ENCODE peak calls at places on chromosomes 12 and 14, in five cellular contexts. One of them, this sample, is unnamed. For H3K4me1 and H3K9me3, the result is how much of the 10 kb centered on the place peaks cover.

GRCh38 chr14:99737451-99737951 is 53.4 kb downstream of the CYP46A1 start:
- DNase-seq in astrocyte: no peak
- DNase-seq in lung: peak
- DNase-seq in adipocyte: peak
- DNase-seq in CD8-positive, alpha-beta T cell: no peak
- DNase-seq in this sample: no peak

GRCh38 chr12:121245951-121246350 is 36.0 kb downstream of the P2RX4 start:
- DNase-seq in astrocyte: no peak
- DNase-seq in lung: no peak
- DNase-seq in adipocyte: no peak
- DNase-seq in CD8-positive, alpha-beta T cell: no peak
- DNase-seq in this sample: no peak

GRCh38 chr14:52430474-52430873 is 116.4 kb downstream of the PTGER2 start:
- DNase-seq in astrocyte: no peak
- DNase-seq in lung: no peak
- DNase-seq in adipocyte: no peak
- DNase-seq in CD8-positive, alpha-beta T cell: no peak
- DNase-seq in this sample: no peak

GRCh38 chr14:52051861-52052260 is 17.0 kb downstream of the NID2 start:
- DNase-seq in astrocyte: peak
- DNase-seq in lung: no peak
- DNase-seq in adipocyte: no peak
- DNase-seq in CD8-positive, alpha-beta T cell: no peak
- DNase-seq in this sample: no peak

GRCh38 chr12:124653169-124653931 is 85.9 kb upstream of the NCOR2 start:
- DNase-seq in astrocyte: no peak
- DNase-seq in lung: no peak
- DNase-seq in adipocyte: no peak
- DNase-seq in CD8-positive, alpha-beta T cell: no peak
- DNase-seq in this sample: no peak

GRCh38 chr12:131455218-131455506 is 255.7 kb upstream of the SFSWAP start:
- DNase-seq in astrocyte: no peak
- DNase-seq in lung: no peak
- DNase-seq in adipocyte: no peak
- DNase-seq in CD8-positive, alpha-beta T cell: no peak
- DNase-seq in this sample: peak

GRCh38 chr14:68535404-68536024 is 257.4 kb downstream of the ZFP36L1 start:
- DNase-seq in astrocyte: peak
- DNase-seq in lung: no peak
- DNase-seq in adipocyte: peak
- DNase-seq in CD8-positive, alpha-beta T cell: no peak
- DNase-seq in this sample: no peak

GRCh38 chr14:39267592-39268112 is 33.9 kb downstream of the MIA2 start:
- DNase-seq in astrocyte: no peak
- DNase-seq in lung: no peak
- DNase-seq in adipocyte: peak
- DNase-seq in CD8-positive, alpha-beta T cell: peak
- DNase-seq in this sample: no peak

GRCh38 chr12:50933459-50934124 is 18.8 kb upstream of the HIGD1C start:
- DNase-seq in astrocyte: no peak
- DNase-seq in lung: no peak
- DNase-seq in adipocyte: no peak
- DNase-seq in CD8-positive, alpha-beta T cell: no peak
- DNase-seq in this sample: no peak

GRCh38 chr14:73802431-73803188 is 49.0 kb upstream of the PTGR2 start:
- DNase-seq in astrocyte: no peak
- DNase-seq in lung: no peak
- DNase-seq in adipocyte: no peak
- DNase-seq in CD8-positive, alpha-beta T cell: no peak
- DNase-seq in this sample: no peak

GRCh38 chr12:28938581-28939301 is 210.3 kb upstream of the FAR2 start:
- DNase-seq in astrocyte: no peak
- DNase-seq in lung: no peak
- DNase-seq in adipocyte: no peak
- DNase-seq in CD8-positive, alpha-beta T cell: no peak
- DNase-seq in this sample: no peak

GRCh38 chr12:15757553-15758255 is 31.5 kb downstream of the EPS8 start:
- DNase-seq in astrocyte: peak
- DNase-seq in lung: no peak
- DNase-seq in adipocyte: peak
- DNase-seq in CD8-positive, alpha-beta T cell: no peak
- DNase-seq in this sample: no peak

GRCh38 chr12:7321624-7322023 is 17.8 kb downstream of the ACSM4 start:
- DNase-seq in astrocyte: no peak
- DNase-seq in lung: no peak
- DNase-seq in adipocyte: no peak
- DNase-seq in CD8-positive, alpha-beta T cell: no peak
- DNase-seq in this sample: no peak

GRCh38 chr12:54036620-54037359 is 3.9 kb downstream of the HOXC5 start:
- DNase-seq in astrocyte: no peak
- DNase-seq in lung: no peak
- DNase-seq in adipocyte: no peak
- DNase-seq in CD8-positive, alpha-beta T cell: no peak
- DNase-seq in this sample: peak

GRCh38 chr12:76558684-76559276 is 791 bp downstream of the OSBPL8 start:
- DNase-seq in astrocyte: peak
- DNase-seq in lung: peak
- DNase-seq in adipocyte: peak
- DNase-seq in CD8-positive, alpha-beta T cell: peak
- DNase-seq in this sample: peak

GRCh38 chr14:76599141-76599540 is 162.1 kb upstream of the VASH1 start:
- DNase-seq in astrocyte: no peak
- DNase-seq in lung: no peak
- DNase-seq in adipocyte: no peak
- DNase-seq in CD8-positive, alpha-beta T cell: no peak
- DNase-seq in this sample: no peak

GRCh38 chr14:22508150-22508457 is 80.9 kb downstream of the DAD1 start:
- DNase-seq in astrocyte: no peak
- DNase-seq in lung: no peak
- DNase-seq in adipocyte: no peak
- DNase-seq in CD8-positive, alpha-beta T cell: no peak
- DNase-seq in this sample: no peak
- H3K4me1 ChIP-seq in astrocyte: under half
- H3K4me1 ChIP-seq in lung: under half
- H3K4me1 ChIP-seq in adipocyte: under half
- H3K4me1 ChIP-seq in CD8-positive, alpha-beta T cell: half or more
- H3K4me1 ChIP-seq in this sample: under half

DNA sequence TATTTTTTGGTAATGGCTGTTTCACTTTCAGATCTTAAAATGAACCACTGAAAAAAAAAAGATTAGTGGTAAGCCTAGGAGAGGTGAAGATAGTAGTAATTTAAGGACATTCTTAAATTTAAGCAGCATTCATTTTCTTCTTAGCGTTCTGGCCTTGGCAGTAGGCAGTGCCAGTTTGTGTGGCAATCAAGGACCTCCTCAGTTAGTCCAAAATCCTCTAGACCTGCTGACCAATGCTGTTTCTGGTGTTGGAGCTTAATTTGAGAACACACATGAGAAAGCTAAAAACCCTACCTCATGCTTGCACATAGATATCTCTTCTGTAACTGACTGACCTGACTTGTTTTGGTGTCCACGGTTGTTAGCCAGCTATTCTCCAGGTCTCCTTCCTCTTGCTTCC is 219.8 kb upstream of the RGS6 start:
- DNase-seq in astrocyte: no peak
- DNase-seq in lung: no peak
- DNase-seq in adipocyte: no peak
- DNase-seq in CD8-positive, alpha-beta T cell: no peak
- DNase-seq in this sample: no peak
- H3K9me3 ChIP-seq in astrocyte: under half
- H3K9me3 ChIP-seq in lung: under half
- H3K9me3 ChIP-seq in adipocyte: under half
- H3K9me3 ChIP-seq in CD8-positive, alpha-beta T cell: under half
- H3K9me3 ChIP-seq in this sample: under half

GRCh38 chr12:103599274-103599673 is 12.2 kb downstream of the STAB2 start:
- DNase-seq in astrocyte: no peak
- DNase-seq in lung: no peak
- DNase-seq in adipocyte: no peak
- DNase-seq in CD8-positive, alpha-beta T cell: no peak
- DNase-seq in this sample: no peak

GRCh38 chr12:103596981-103597380 is 9.9 kb downstream of the STAB2 start:
- DNase-seq in astrocyte: no peak
- DNase-seq in lung: no peak
- DNase-seq in adipocyte: no peak
- DNase-seq in CD8-positive, alpha-beta T cell: no peak
- DNase-seq in this sample: no peak

DNA sequence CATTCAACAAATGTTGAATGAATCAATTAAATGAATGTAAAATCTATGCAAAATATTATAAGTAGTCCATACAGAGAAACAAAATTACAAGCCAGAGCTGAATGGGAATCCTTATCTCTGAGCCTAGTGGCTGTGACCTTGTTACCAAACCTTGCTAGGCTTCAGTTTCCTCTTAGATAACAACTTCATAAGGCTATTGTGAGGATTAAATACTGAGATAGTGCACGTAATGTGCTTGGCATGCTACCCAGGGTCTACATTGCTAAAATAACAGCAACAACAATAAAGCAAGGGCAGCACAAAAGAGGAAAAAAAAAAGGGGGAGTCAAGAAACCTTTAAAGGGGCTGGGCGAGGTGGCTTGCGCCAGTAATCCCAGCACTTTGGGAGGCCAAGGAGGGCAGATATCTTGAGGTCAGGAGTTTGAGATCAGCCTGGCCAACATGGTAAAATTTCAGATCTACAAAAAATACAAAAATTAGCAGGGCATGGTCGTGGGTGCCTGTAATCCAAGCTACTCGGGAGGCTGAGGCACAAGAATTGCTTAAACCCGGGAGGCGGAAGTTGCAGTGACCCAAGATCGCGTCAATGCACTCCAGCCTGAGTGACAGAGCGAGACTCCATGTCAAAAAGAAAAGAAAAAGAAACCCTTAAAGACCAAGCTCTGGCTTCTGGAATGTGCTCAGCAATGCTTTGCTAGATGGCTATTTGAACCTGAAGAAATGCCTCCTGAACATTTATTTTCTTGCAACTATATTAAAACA is 14.1 kb downstream of the STAB2 start:
- DNase-seq in astrocyte: no peak
- DNase-seq in lung: no peak
- DNase-seq in adipocyte: no peak
- DNase-seq in CD8-positive, alpha-beta T cell: no peak
- DNase-seq in this sample: no peak
- H3K4me1 ChIP-seq in astrocyte: under half
- H3K4me1 ChIP-seq in lung: under half
- H3K4me1 ChIP-seq in adipocyte: under half
- H3K4me1 ChIP-seq in CD8-positive, alpha-beta T cell: under half
- H3K4me1 ChIP-seq in this sample: under half

GRCh38 chr12:48473061-48473460 is 702 bp downstream of the ANP32D start:
- DNase-seq in astrocyte: no peak
- DNase-seq in lung: no peak
- DNase-seq in adipocyte: no peak
- DNase-seq in CD8-positive, alpha-beta T cell: no peak
- DNase-seq in this sample: no peak

GRCh38 chr12:48472259-48472658 is at the start of gene ANP32D:
- DNase-seq in astrocyte: no peak
- DNase-seq in lung: no peak
- DNase-seq in adipocyte: no peak
- DNase-seq in CD8-positive, alpha-beta T cell: no peak
- DNase-seq in this sample: no peak
- H3K9me3 ChIP-seq in astrocyte: under half
- H3K9me3 ChIP-seq in lung: under half
- H3K9me3 ChIP-seq in adipocyte: under half
- H3K9me3 ChIP-seq in CD8-positive, alpha-beta T cell: under half
- H3K9me3 ChIP-seq in this sample: under half

GRCh38 chr14:24279301-24280186 is 8.1 kb upstream of the RABGGTA start:
- DNase-seq in astrocyte: no peak
- DNase-seq in lung: no peak
- DNase-seq in adipocyte: no peak
- DNase-seq in CD8-positive, alpha-beta T cell: peak
- DNase-seq in this sample: peak
- H3K4me1 ChIP-seq in astrocyte: under half
- H3K4me1 ChIP-seq in lung: under half
- H3K4me1 ChIP-seq in adipocyte: under half
- H3K4me1 ChIP-seq in CD8-positive, alpha-beta T cell: under half
- H3K4me1 ChIP-seq in this sample: under half

DNA sequence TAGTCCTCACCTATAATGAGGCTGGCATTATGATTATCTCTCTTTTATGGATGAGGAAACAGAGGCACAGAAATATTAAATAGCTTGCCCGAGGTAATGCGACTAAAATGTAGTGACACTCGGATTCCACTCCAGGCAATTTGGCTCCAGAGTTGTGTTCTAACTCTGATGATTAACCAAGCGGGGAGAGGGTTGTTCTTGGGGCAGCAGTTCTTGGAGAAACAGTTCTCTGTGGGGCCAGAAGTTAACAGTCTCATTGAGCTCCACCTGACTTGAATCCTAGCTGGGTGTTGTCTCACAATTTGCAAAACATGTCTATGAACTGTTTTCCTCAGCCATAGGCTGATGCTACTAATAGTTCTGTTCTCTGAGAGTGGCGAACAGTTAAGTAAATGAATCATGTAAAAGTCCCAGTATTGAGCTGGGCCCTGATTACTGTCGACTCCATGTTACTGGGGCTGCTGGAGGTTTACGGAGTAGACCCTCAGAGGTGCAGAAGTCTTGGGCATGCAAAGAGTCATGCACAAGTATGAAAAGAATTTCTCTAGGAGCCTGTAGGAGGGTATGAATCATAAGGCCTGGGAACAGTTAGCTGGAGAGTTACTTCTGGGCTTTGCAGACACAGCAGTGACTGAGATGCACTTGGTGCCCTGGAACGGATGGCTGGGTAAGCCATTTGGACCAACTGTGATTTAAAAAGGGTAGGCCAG is 15.4 kb upstream of the NIN start:
- DNase-seq in astrocyte: peak
- DNase-seq in lung: no peak
- DNase-seq in adipocyte: peak
- DNase-seq in CD8-positive, alpha-beta T cell: no peak
- DNase-seq in this sample: no peak
- H3K9me3 ChIP-seq in astrocyte: under half
- H3K9me3 ChIP-seq in lung: under half
- H3K9me3 ChIP-seq in adipocyte: under half
- H3K9me3 ChIP-seq in CD8-positive, alpha-beta T cell: under half
- H3K9me3 ChIP-seq in this sample: under half

DNA sequence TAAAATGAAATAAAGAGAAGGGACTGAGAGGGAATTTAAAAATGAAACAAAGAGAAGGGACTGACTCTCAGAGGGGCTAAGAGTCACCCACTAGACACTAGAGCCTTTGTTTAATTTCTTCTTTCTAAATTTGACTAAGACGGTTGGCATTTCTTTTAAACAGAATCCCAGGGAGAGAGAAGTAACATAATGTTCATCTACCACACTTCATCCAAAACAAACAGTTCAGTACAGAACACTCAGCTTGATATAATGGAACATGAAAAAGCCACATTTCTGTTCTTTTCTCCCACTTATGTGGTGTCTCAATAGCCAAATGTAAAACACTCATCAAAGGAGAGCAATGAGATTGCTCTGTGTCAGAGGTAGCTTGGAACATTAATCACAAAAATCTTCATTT is 10.1 kb upstream of the NT5DC3 start:
- DNase-seq in astrocyte: peak
- DNase-seq in lung: no peak
- DNase-seq in adipocyte: peak
- DNase-seq in CD8-positive, alpha-beta T cell: no peak
- DNase-seq in this sample: no peak
- H3K4me1 ChIP-seq in astrocyte: under half
- H3K4me1 ChIP-seq in lung: under half
- H3K4me1 ChIP-seq in adipocyte: under half
- H3K4me1 ChIP-seq in CD8-positive, alpha-beta T cell: under half
- H3K4me1 ChIP-seq in this sample: under half

GRCh38 chr14:62532186-62532585 is 513.1 kb downstream of the KCNH5 start:
- DNase-seq in astrocyte: peak
- DNase-seq in lung: no peak
- DNase-seq in adipocyte: no peak
- DNase-seq in CD8-positive, alpha-beta T cell: no peak
- DNase-seq in this sample: no peak

GRCh38 chr14:62528296-62528695 is 517.0 kb downstream of the KCNH5 start:
- DNase-seq in astrocyte: peak
- DNase-seq in lung: no peak
- DNase-seq in adipocyte: no peak
- DNase-seq in CD8-positive, alpha-beta T cell: no peak
- DNase-seq in this sample: no peak
- H3K9me3 ChIP-seq in astrocyte: under half
- H3K9me3 ChIP-seq in lung: under half
- H3K9me3 ChIP-seq in adipocyte: under half
- H3K9me3 ChIP-seq in CD8-positive, alpha-beta T cell: under half
- H3K9me3 ChIP-seq in this sample: under half